ENCODE peak calls at places on chromosomes 11 and 22, in nine cellular contexts. X, K, G, B, Q, N, Z, J and V are unnamed samples.

GRCh38 chr11:64444838-64445441 is 86.0 kb downstream of the RPS6KA4 start:
- DNase-seq in X (no peak), K (peak), G (no peak), B (no peak), Q (no peak), N (peak), Z (peak), J (no peak), V (no peak)

GRCh38 chr11:130897262-130898182 is 18.8 kb downstream of the SNX19 start:
- DNase-seq in X (no peak), K (peak), G (peak), B (no peak), Q (no peak), N (peak), Z (no peak), J (no peak), V (no peak)

GRCh38 chr22:37202706-37203105 is 9.6 kb downstream of the SSTR3 start:
- DNase-seq in X (no peak), K (no peak), G (no peak), B (no peak), Q (no peak), N (no peak), Z (no peak), J (no peak), V (no peak)

GRCh38 chr11:115191761-115192160 is 312.5 kb downstream of the CADM1 start:
- DNase-seq in X (no peak), K (no peak), G (no peak), B (no peak), Q (no peak), N (peak), Z (no peak), J (no peak), V (no peak)

GRCh38 chr11:115745041-115745440 is 240.8 kb upstream of the CADM1 start:
- DNase-seq in X (no peak), K (no peak), G (no peak), B (no peak), Q (no peak), N (no peak), Z (no peak), J (no peak), V (no peak)

GRCh38 chr11:86774422-86774821 is 25.9 kb upstream of the PRSS23 start:
- DNase-seq in X (no peak), K (no peak), G (no peak), B (no peak), Q (no peak), N (peak), Z (no peak), J (no peak), V (no peak)

GRCh38 chr11:110297726-110298297 is 1.4 kb upstream of the RDX start:
- DNase-seq in X (no peak), K (peak), G (no peak), B (no peak), Q (no peak), N (no peak), Z (no peak), J (no peak), V (no peak)

GRCh38 chr22:50247748-50248147 is 2.9 kb upstream of the TUBGCP6 start:
- DNase-seq in X (no peak), K (peak), G (no peak), B (no peak), Q (peak), N (peak), Z (peak), J (no peak), V (no peak)

GRCh38 chr11:71946144-71946571 is 17.3 kb downstream of the RNF121 start:
- DNase-seq in X (no peak), K (peak), G (no peak), B (no peak), Q (no peak), N (peak), Z (no peak), J (no peak), V (no peak)

GRCh38 chr11:123122341-123122740 is 60.4 kb upstream of the HSPA8 start:
- DNase-seq in X (no peak), K (peak), G (no peak), B (no peak), Q (no peak), N (peak), Z (peak), J (no peak), V (no peak)

GRCh38 chr22:23530766-23531282 is 49.3 kb downstream of the IGLL1 start:
- DNase-seq in X (no peak), K (no peak), G (no peak), B (no peak), Q (no peak), N (no peak), Z (no peak), J (no peak), V (no peak)

GRCh38 chr11:16097543-16097942 is 258.8 kb downstream of the SOX6 start:
- DNase-seq in X (no peak), K (peak), G (no peak), B (no peak), Q (peak), N (no peak), Z (no peak), J (no peak), V (no peak)

GRCh38 chr11:72598901-72599300 is 75.3 kb downstream of the PDE2A start:
- DNase-seq in X (no peak), K (no peak), G (peak), B (no peak), Q (no peak), N (peak), Z (peak), J (no peak), V (no peak)

GRCh38 chr11:65290448-65291165 is 24.1 kb upstream of the CDC42EP2 start:
- DNase-seq in X (no peak), K (peak), G (peak), B (peak), Q (no peak), N (peak), Z (no peak), J (no peak), V (no peak)

GRCh38 chr11:9831122-9831521 is 167.2 kb downstream of the SWAP70 start:
- DNase-seq in X (no peak), K (no peak), G (no peak), B (no peak), Q (no peak), N (no peak), Z (no peak), J (no peak), V (no peak)

GRCh38 chr11:120532511-120533196 is 21.1 kb downstream of the GRIK4 start:
- DNase-seq in X (no peak), K (no peak), G (no peak), B (no peak), Q (no peak), N (peak), Z (no peak), J (no peak), V (no peak)

GRCh38 chr22:37781434-37782059 is 26.2 kb upstream of the GCAT start:
- DNase-seq in X (no peak), K (no peak), G (no peak), B (peak), Q (no peak), N (peak), Z (no peak), J (no peak), V (no peak)

GRCh38 chr11:45676522-45677095 is 11.2 kb upstream of the CHST1 start:
- DNase-seq in X (no peak), K (no peak), G (no peak), B (no peak), Q (no peak), N (no peak), Z (no peak), J (no peak), V (no peak)

GRCh38 chr11:5364214-5364613 is 12.9 kb downstream of the OR51B6 start:
- DNase-seq in X (no peak), K (no peak), G (no peak), B (no peak), Q (no peak), N (peak), Z (no peak), J (no peak), V (no peak)

GRCh38 chr11:1057806-1058205 is 16.9 kb upstream of the MUC2 start:
- DNase-seq in X (no peak), K (no peak), G (peak), B (no peak), Q (no peak), N (no peak), Z (no peak), J (no peak), V (no peak)

GRCh38 chr22:36077261-36077660 is 48.6 kb upstream of the RBFOX2 start:
- DNase-seq in X (no peak), K (peak), G (no peak), B (no peak), Q (no peak), N (peak), Z (no peak), J (no peak), V (no peak)

GRCh38 chr11:67265633-67266423 is 445 bp upstream of the GRK2 start:
- DNase-seq in X (peak), K (no peak), G (peak), B (peak), Q (peak), N (peak), Z (peak), J (peak), V (peak)

GRCh38 chr11:68890490-68891231 is 13.0 kb downstream of the MRPL21 start:
- DNase-seq in X (no peak), K (no peak), G (peak), B (peak), Q (peak), N (peak), Z (no peak), J (no peak), V (no peak)

GRCh38 chr11:122978303-122978620 is 3.4 kb downstream of the BSX start:
- DNase-seq in X (no peak), K (no peak), G (no peak), B (no peak), Q (no peak), N (no peak), Z (no peak), J (no peak), V (no peak)

GRCh38 chr11:59158206-59159068 is 13.5 kb upstream of the DTX4 start:
- DNase-seq in X (peak), K (peak), G (no peak), B (no peak), Q (peak), N (peak), Z (peak), J (no peak), V (peak)

GRCh38 chr11:119029340-119030028 is 1.2 kb downstream of the SLC37A4 start:
- DNase-seq in X (no peak), K (no peak), G (no peak), B (no peak), Q (no peak), N (no peak), Z (no peak), J (no peak), V (peak)

GRCh38 chr22:45336971-45337431 is 27.3 kb downstream of the FAM118A start:
- DNase-seq in X (no peak), K (peak), G (peak), B (peak), Q (no peak), N (no peak), Z (no peak), J (no peak), V (no peak)

GRCh38 chr11:17529814-17530162 is 14.4 kb downstream of the USH1C start:
- DNase-seq in X (no peak), K (no peak), G (no peak), B (no peak), Q (no peak), N (no peak), Z (no peak), J (no peak), V (no peak)

GRCh38 chr11:57260937-57261783 is 24.1 kb upstream of the APLNR start:
- DNase-seq in X (no peak), K (no peak), G (no peak), B (peak), Q (no peak), N (peak), Z (no peak), J (no peak), V (no peak)

GRCh38 chr22:39214006-39214382 is 30.8 kb downstream of the PDGFB start:
- DNase-seq in X (no peak), K (no peak), G (no peak), B (peak), Q (no peak), N (no peak), Z (no peak), J (no peak), V (no peak)